ENCODE peak calls at places on chromosome 5, in four cellular contexts. One of them, this sample, is unnamed.

GRCh38 chr5:52961238-52961637 is 27.9 kb upstream of the ITGA2 start:
- DNase-seq in heart right ventricle: no peak
- DNase-seq in CD8-positive, alpha-beta T cell: no peak
- DNase-seq in A549: no peak
- DNase-seq in this sample: peak; percentile 27

GRCh38 chr5:16855475-16855874 is 80.6 kb downstream of the MYO10 start:
- DNase-seq in A549: no peak
- DNase-seq in heart right ventricle: peak; percentile 56
- DNase-seq in CD8-positive, alpha-beta T cell: no peak
- DNase-seq in this sample: no peak

GRCh38 chr5:132947661-132948060 is 15.8 kb downstream of the AFF4 start:
- DNase-seq in CD8-positive, alpha-beta T cell: no peak
- DNase-seq in A549: no peak
- DNase-seq in heart right ventricle: no peak
- DNase-seq in this sample: no peak

GRCh38 chr5:151628112-151628823 is 37.1 kb upstream of the FAT2 start:
- DNase-seq in CD8-positive, alpha-beta T cell: no peak
- DNase-seq in heart right ventricle: no peak
- DNase-seq in A549: no peak
- DNase-seq in this sample: peak; percentile 7

GRCh38 chr5:112576298-112576925 is 157.3 kb upstream of the EPB41L4A start:
- DNase-seq in heart right ventricle: peak; percentile 33
- DNase-seq in CD8-positive, alpha-beta T cell: no peak
- DNase-seq in A549: no peak
- DNase-seq in this sample: no peak

GRCh38 chr5:42756630-42757601 is at the start of gene CCDC152:
- DNase-seq in A549: no peak
- DNase-seq in heart right ventricle: peak; percentile 5
- DNase-seq in CD8-positive, alpha-beta T cell: peak; percentile 30
- DNase-seq in this sample: peak; percentile 8

GRCh38 chr5:124403281-124403680 is 343.2 kb downstream of the ZNF608 start:
- DNase-seq in A549: no peak
- DNase-seq in CD8-positive, alpha-beta T cell: no peak
- DNase-seq in heart right ventricle: no peak
- DNase-seq in this sample: no peak

GRCh38 chr5:109487753-109488420 is 78.1 kb upstream of the PJA2 start:
- DNase-seq in heart right ventricle: no peak
- DNase-seq in A549: no peak
- DNase-seq in CD8-positive, alpha-beta T cell: no peak
- DNase-seq in this sample: no peak

GRCh38 chr5:180070726-180071417 is 687 bp downstream of the RNF130 start:
- DNase-seq in CD8-positive, alpha-beta T cell: no peak
- DNase-seq in A549: peak; percentile 48
- DNase-seq in heart right ventricle: peak; percentile 31
- DNase-seq in this sample: peak; percentile 43

GRCh38 chr5:97142521-97143254 is at the start of gene LIX1:
- DNase-seq in heart right ventricle: peak; percentile 23
- DNase-seq in A549: peak; percentile 39
- DNase-seq in CD8-positive, alpha-beta T cell: peak; percentile 3
- DNase-seq in this sample: peak; percentile 51

GRCh38 chr5:5330723-5331530 is 91.5 kb upstream of the ICE1 start:
- DNase-seq in heart right ventricle: no peak
- DNase-seq in A549: no peak
- DNase-seq in CD8-positive, alpha-beta T cell: no peak
- DNase-seq in this sample: peak; percentile 47

GRCh38 chr5:320524-321232 is 836 bp upstream of the AHRR start:
- DNase-seq in A549: no peak
- DNase-seq in heart right ventricle: no peak
- DNase-seq in CD8-positive, alpha-beta T cell: no peak
- DNase-seq in this sample: no peak

GRCh38 chr5:149228610-149229297 is 42.9 kb upstream of the AFAP1L1 start:
- DNase-seq in A549: peak; percentile 85
- DNase-seq in CD8-positive, alpha-beta T cell: no peak
- DNase-seq in heart right ventricle: peak; percentile 77
- DNase-seq in this sample: peak; percentile 22

GRCh38 chr5:43485406-43485805 is 1.7 kb upstream of the TMEM267 start:
- DNase-seq in heart right ventricle: no peak
- DNase-seq in A549: peak; percentile 18
- DNase-seq in CD8-positive, alpha-beta T cell: no peak
- DNase-seq in this sample: no peak

GRCh38 chr5:37730896-37731455 is 108.9 kb downstream of the GDNF start:
- DNase-seq in CD8-positive, alpha-beta T cell: no peak
- DNase-seq in A549: no peak
- DNase-seq in heart right ventricle: no peak
- DNase-seq in this sample: no peak

GRCh38 chr5:148457183-148457620 is 73.4 kb downstream of the FBXO38 start:
- DNase-seq in heart right ventricle: no peak
- DNase-seq in CD8-positive, alpha-beta T cell: no peak
- DNase-seq in A549: peak; percentile 12
- DNase-seq in this sample: no peak

GRCh38 chr5:80127037-80127642 is 92.0 kb downstream of the THBS4 start:
- DNase-seq in heart right ventricle: no peak
- DNase-seq in A549: no peak
- DNase-seq in CD8-positive, alpha-beta T cell: no peak
- DNase-seq in this sample: no peak

GRCh38 chr5:4862500-4862899 is 277.6 kb upstream of the ADAMTS16 start:
- DNase-seq in heart right ventricle: no peak
- DNase-seq in CD8-positive, alpha-beta T cell: no peak
- DNase-seq in A549: peak; percentile 50
- DNase-seq in this sample: no peak

GRCh38 chr5:100682625-100683024 is 147.5 kb downstream of the FAM174A start:
- DNase-seq in CD8-positive, alpha-beta T cell: no peak
- DNase-seq in heart right ventricle: no peak
- DNase-seq in A549: no peak
- DNase-seq in this sample: no peak

DNA sequence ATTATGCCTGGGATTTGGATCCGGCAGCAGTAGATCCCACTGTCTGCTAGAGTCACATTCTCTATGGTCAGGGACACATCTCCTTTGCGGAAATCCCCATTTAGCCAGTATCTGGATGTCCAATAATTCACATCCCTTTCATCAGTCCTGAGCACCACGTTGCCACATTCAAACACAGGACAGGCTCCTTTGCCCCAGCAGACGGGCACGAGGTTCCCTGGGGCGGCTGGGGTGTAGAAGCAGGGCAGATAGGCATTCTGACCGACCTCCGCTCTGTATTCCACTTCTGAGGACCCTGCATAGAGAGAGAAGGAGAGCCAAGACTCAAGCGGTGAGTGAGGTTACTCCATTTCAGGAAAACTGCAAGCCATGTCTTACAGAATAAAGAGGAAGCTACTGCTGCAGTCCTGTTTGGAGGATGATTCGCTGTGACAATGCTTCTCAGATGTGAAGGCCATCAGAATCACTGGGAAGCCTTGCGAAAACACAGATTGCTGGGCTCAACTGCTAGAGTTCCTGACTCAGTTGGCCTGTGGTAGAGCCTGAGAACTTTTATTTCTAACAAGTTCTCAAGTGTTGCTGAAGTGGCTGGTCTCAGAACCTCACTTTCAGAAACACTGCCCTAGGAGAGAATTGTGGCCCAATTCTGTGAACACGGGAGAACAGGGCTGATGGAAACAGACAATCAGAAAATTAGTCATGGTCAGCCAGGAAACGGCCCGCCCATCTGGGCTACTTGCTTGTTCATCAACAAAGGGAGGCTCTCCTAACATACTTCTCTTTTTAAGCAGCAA is 2.0 kb downstream of the HAVCR2 start:
- DNase-seq in A549: no peak
- DNase-seq in CD8-positive, alpha-beta T cell: no peak
- DNase-seq in heart right ventricle: peak; percentile 20
- DNase-seq in this sample: peak; percentile 6
- H3K27ac ChIP-seq in A549: no peak overlapping the region
- H3K27ac ChIP-seq in CD8-positive, alpha-beta T cell: peak overlapping the region; percentile 14
- H3K27ac ChIP-seq in heart right ventricle: no peak overlapping the region
- H3K27ac ChIP-seq in this sample: no peak overlapping the region

GRCh38 chr5:157068785-157069184 is 9.9 kb upstream of the HAVCR1 start:
- DNase-seq in CD8-positive, alpha-beta T cell: no peak
- DNase-seq in A549: no peak
- DNase-seq in heart right ventricle: no peak
- DNase-seq in this sample: no peak
- H3K27ac ChIP-seq in CD8-positive, alpha-beta T cell: no peak overlapping the region
- H3K27ac ChIP-seq in A549: peak overlapping the region; percentile 15
- H3K27ac ChIP-seq in heart right ventricle: no peak overlapping the region
- H3K27ac ChIP-seq in this sample: no peak overlapping the region

DNA sequence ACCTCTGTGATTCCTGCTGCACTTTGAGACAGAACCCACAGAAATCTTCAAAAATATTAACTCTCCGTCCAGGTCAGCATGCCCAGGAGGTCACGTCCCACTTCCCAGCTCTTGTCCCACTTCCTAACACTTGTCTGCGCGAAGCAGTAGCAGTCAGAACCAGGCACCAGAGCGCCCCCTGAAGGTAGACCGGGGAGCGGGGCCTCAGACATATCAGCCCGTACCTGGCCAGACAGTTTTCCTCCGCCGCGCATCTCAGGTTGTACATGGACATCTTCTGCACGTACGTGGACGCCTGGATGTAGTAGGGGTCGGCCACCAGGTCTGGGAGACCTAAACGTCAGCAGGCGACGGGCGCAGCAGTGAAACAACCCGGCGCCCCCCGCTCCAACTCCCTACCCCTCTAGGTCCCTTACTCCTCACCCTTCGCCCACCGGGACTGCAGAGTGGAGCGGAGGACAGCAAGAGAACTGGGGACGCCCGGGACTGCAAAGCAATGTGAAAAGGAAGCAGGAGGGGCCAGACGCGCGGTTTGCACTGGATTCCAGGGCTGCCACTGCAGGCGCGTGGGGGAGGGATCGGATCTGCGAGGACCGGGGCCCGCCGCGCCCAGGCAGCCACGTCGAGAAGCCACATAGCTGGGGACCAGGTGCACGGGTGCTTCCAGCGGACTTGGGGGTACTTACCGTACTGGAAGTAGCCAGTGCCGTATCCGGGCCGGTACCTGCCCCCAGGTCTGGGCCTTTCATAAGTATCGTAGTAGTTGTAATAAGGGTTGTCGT is 1.2 kb downstream of the LOX start:
- DNase-seq in A549: peak; percentile 73
- DNase-seq in CD8-positive, alpha-beta T cell: no peak
- DNase-seq in heart right ventricle: peak; percentile 71
- DNase-seq in this sample: peak; percentile 84
- H3K27ac ChIP-seq in A549: peak overlapping the region; percentile 12
- H3K27ac ChIP-seq in CD8-positive, alpha-beta T cell: no peak overlapping the region
- H3K27ac ChIP-seq in heart right ventricle: no peak overlapping the region
- H3K27ac ChIP-seq in this sample: no peak overlapping the region

DNA sequence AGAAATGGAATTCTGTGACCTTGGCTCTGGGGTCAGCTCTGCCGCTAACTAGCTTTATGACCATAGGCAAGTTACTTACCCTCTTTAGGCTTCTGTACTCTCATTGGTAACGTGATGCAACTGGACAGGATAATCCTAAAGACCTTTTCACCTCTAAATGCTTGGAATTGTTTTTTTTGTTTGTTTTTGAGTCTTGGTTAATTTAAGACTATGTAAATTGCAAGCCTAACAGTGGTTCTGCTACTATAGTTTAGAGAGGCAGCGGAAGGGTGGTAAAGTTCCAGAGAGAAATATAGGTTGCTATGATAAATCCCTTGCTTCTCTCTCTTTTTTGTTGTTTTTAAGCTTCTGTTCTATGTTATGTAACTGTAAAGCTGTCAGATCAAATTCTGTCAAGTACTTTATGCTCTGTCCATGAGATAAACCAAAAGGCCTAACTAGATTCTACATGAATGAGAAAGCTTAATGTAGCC is 17.6 kb downstream of the FAM169A start:
- DNase-seq in A549: no peak
- DNase-seq in CD8-positive, alpha-beta T cell: no peak
- DNase-seq in heart right ventricle: no peak
- DNase-seq in this sample: no peak
- H3K27ac ChIP-seq in A549: no peak overlapping the region
- H3K27ac ChIP-seq in CD8-positive, alpha-beta T cell: no peak overlapping the region
- H3K27ac ChIP-seq in heart right ventricle: no peak overlapping the region
- H3K27ac ChIP-seq in this sample: no peak overlapping the region

GRCh38 chr5:93583525-93583798 is 440 bp downstream of the NR2F1 start:
- DNase-seq in heart right ventricle: no peak
- DNase-seq in CD8-positive, alpha-beta T cell: no peak
- DNase-seq in A549: peak; percentile 6
- DNase-seq in this sample: no peak
- H3K27ac ChIP-seq in heart right ventricle: no peak overlapping the region
- H3K27ac ChIP-seq in CD8-positive, alpha-beta T cell: no peak overlapping the region
- H3K27ac ChIP-seq in A549: peak overlapping the region; percentile 87
- H3K27ac ChIP-seq in this sample: peak overlapping the region; percentile 71

GRCh38 chr5:55551904-55552303 is 17.1 kb upstream of the PLPP1 start:
- DNase-seq in CD8-positive, alpha-beta T cell: no peak
- DNase-seq in heart right ventricle: no peak
- DNase-seq in A549: no peak
- DNase-seq in this sample: no peak
- H3K27ac ChIP-seq in CD8-positive, alpha-beta T cell: no peak overlapping the region
- H3K27ac ChIP-seq in heart right ventricle: no peak overlapping the region
- H3K27ac ChIP-seq in A549: no peak overlapping the region
- H3K27ac ChIP-seq in this sample: no peak overlapping the region

This sample was measured in thyroid gland.